ENCODE peak calls at places on chromosomes 6 and 20, in nine cellular contexts. X is body of pancreas, M is endothelial cell of umbilical vein, V is stomach, H is H1, U is uterus, J is heart left ventricle, T is GM12891, C is ovary. K is an unnamed sample.

GRCh38 chr20:11921326-11921725 is 3.6 kb downstream of the BTBD3 start:
- DNase-seq in X (peak; percentile 7), M (no peak), V (no peak), H (no peak), U (no peak), J (no peak), T (no peak), C (no peak), K (no peak)

GRCh38 chr20:18853216-18853615 is 39.6 kb downstream of the SCP2D1 start:
- DNase-seq in X (no peak), M (no peak), V (no peak), H (no peak), U (no peak), J (no peak), T (no peak), C (no peak), K (no peak)

GRCh38 chr6:4879724-4880372 is 103.6 kb downstream of the CDYL start:
- DNase-seq in X (no peak), M (no peak), V (no peak), H (no peak), U (no peak), J (no peak), T (no peak), C (no peak), K (peak; percentile 51)

GRCh38 chr20:63973636-63974401 is 4.1 kb upstream of the ZNF512B start:
- DNase-seq in X (peak; percentile 89), M (peak; percentile 87), V (peak; percentile 90), H (no peak), U (peak; percentile 89), J (peak; percentile 93), T (peak; percentile 86), C (peak; percentile 86), K (peak; percentile 89)

GRCh38 chr6:82458705-82459104 is 95.1 kb downstream of the TPBG start:
- DNase-seq in X (no peak), M (no peak), V (no peak), H (no peak), U (no peak), J (no peak), T (no peak), C (no peak), K (no peak)

GRCh38 chr20:47400685-47401084 is 44.2 kb upstream of the ZMYND8 start:
- DNase-seq in X (no peak), M (no peak), V (no peak), H (no peak), U (no peak), J (no peak), T (no peak), C (no peak), K (no peak)

GRCh38 chr20:13221673-13222318 is 722 bp downstream of the ISM1 start:
- DNase-seq in X (peak; percentile 67), M (peak; percentile 32), V (no peak), H (no peak), U (peak; percentile 31), J (peak; percentile 39), T (peak; percentile 70), C (no peak), K (peak; percentile 46)

GRCh38 chr6:26284537-26285142 is 80.4 kb upstream of the BTN3A2 start:
- DNase-seq in X (peak; percentile 39), M (peak; percentile 72), V (peak; percentile 55), H (no peak), U (peak; percentile 60), J (peak; percentile 70), T (no peak), C (peak; percentile 66), K (peak; percentile 69)

GRCh38 chr6:16769131-16769985 is 8.1 kb upstream of the ATXN1 start:
- DNase-seq in X (peak; percentile 68), M (peak; percentile 91), V (peak; percentile 44), H (no peak), U (peak; percentile 31), J (no peak), T (peak; percentile 15), C (no peak), K (peak; percentile 38)

GRCh38 chr20:36775196-36775595 is 1.6 kb upstream of the DSN1 start:
- DNase-seq in X (no peak), M (no peak), V (no peak), H (no peak), U (no peak), J (no peak), T (no peak), C (no peak), K (no peak)

GRCh38 chr6:116651916-116652315 is 16.6 kb downstream of the ZUP1 start:
- DNase-seq in X (no peak), M (no peak), V (no peak), H (no peak), U (no peak), J (no peak), T (no peak), C (no peak), K (no peak)

GRCh38 chr6:41470341-41471063 is 75.7 kb upstream of the FOXP4 start:
- DNase-seq in X (peak; percentile 26), M (no peak), V (peak; percentile 47), H (no peak), U (peak; percentile 69), J (peak; percentile 62), T (no peak), C (peak; percentile 78), K (no peak)

GRCh38 chr20:47453167-47453782 is 48.4 kb upstream of the NCOA3 start:
- DNase-seq in X (no peak), M (peak; percentile 39), V (no peak), H (no peak), U (no peak), J (no peak), T (peak; percentile 44), C (no peak), K (peak; percentile 40)

GRCh38 chr6:26224547-26224912 is 137.3 kb downstream of the HFE start:
- DNase-seq in X (no peak), M (no peak), V (no peak), H (no peak), U (no peak), J (no peak), T (no peak), C (no peak), K (no peak)

GRCh38 chr20:33992145-33992922 is 1.4 kb upstream of the RALY start:
- DNase-seq in X (no peak), M (no peak), V (no peak), H (no peak), U (no peak), J (no peak), T (no peak), C (no peak), K (no peak)

GRCh38 chr20:24961384-24962181 is 12.5 kb downstream of the CST7 start:
- DNase-seq in X (no peak), M (no peak), V (no peak), H (no peak), U (no peak), J (no peak), T (no peak), C (no peak), K (no peak)

GRCh38 chr20:23048283-23049200 is 930 bp downstream of the THBD start:
- DNase-seq in X (peak; percentile 57), M (peak; percentile 70), V (peak; percentile 79), H (no peak), U (peak; percentile 22), J (peak; percentile 83), T (peak; percentile 36), C (peak; percentile 50), K (peak; percentile 37)
- TF ChIP-seq POLR2A in X (no peak), M (no peak), V (no peak), H (no peak), U (no peak), J (no peak), T (no peak), C (no peak), K (no peak)

GRCh38 chr6:160347259-160348208 is 644 bp upstream of the SLC22A3 start:
- DNase-seq in X (no peak), M (no peak), V (no peak), H (no peak), U (peak; percentile 30), J (no peak), T (no peak), C (no peak), K (peak; percentile 41)
- TF ChIP-seq POLR2A in X (no peak), M (no peak), V (no peak), H (no peak), U (no peak), J (no peak), T (no peak), C (no peak), K (no peak)

GRCh38 chr6:80001337-80001736 is 3.1 kb upstream of the TTK start:
- DNase-seq in X (no peak), M (no peak), V (no peak), H (no peak), U (no peak), J (no peak), T (no peak), C (no peak), K (no peak)
- TF ChIP-seq POLR2A in X (no peak), M (no peak), V (no peak), H (no peak), U (no peak), J (no peak), T (no peak), C (no peak), K (no peak)

GRCh38 chr6:56642366-56643261 is at the start of gene DST:
- DNase-seq in X (no peak), M (peak; percentile 36), V (no peak), H (no peak), U (no peak), J (no peak), T (no peak), C (peak; percentile 33), K (no peak)
- TF ChIP-seq POLR2A in X (no peak), M (no peak), V (no peak), H (no peak), U (no peak), J (no peak), T (no peak), C (no peak), K (no peak)